ENCODE peak calls at places on chromosomes 5 and 9, in four cellular contexts. H is cardiac muscle cell, T is IMR-90, Y is heart left ventricle. G is an unnamed sample.
A peak's percentile ranks its signal among the peaks of the same experiment; 100 is the strongest.

GRCh38 chr5:132136906-132137305 is 63.3 kb downstream of the CSF2 start:
- DNase-seq in H (peak; percentile 91), Y (no peak), T (peak; percentile 88), G (peak; percentile 44)

GRCh38 chr5:33854733-33855151 is 37.0 kb downstream of the ADAMTS12 start:
- DNase-seq in Y (no peak), H (peak; percentile 95), T (peak; percentile 82), G (no peak)

GRCh38 chr5:41649659-41650058 is 139.3 kb upstream of the PLCXD3 start:
- DNase-seq in Y (no peak), H (peak; percentile 49), T (peak; percentile 80), G (no peak)

GRCh38 chr5:132830436-132831094 is at the start of gene SHROOM1:
- DNase-seq in H (peak; percentile 66), T (peak; percentile 27), Y (peak; percentile 77), G (no peak)

GRCh38 chr5:141604318-141604717 is 14.5 kb downstream of the DIAPH1 start:
- DNase-seq in H (peak; percentile 89), T (peak; percentile 94), Y (peak; percentile 59), G (peak; percentile 70)

GRCh38 chr5:172820046-172820767 is 13.8 kb upstream of the ERGIC1 start:
- DNase-seq in H (peak; percentile 81), T (peak; percentile 89), Y (no peak), G (no peak)

GRCh38 chr5:138979684-138980275 is 104.6 kb upstream of the LRRTM2 start:
- DNase-seq in T (no peak), H (peak; percentile 14), Y (no peak), G (no peak)

GRCh38 chr5:154970759-154971158 is 29.9 kb downstream of the MRPL22 start:
- DNase-seq in Y (no peak), T (peak; percentile 52), H (peak; percentile 14), G (no peak)

GRCh38 chr5:78993165-78993564 is 8.1 kb upstream of the ARSB start:
- DNase-seq in Y (no peak), H (no peak), T (no peak), G (no peak)

GRCh38 chr9:136646827-136647711 is 15.6 kb upstream of the EGFL7 start:
- DNase-seq in Y (peak; percentile 55), H (no peak), T (no peak), G (no peak)

GRCh38 chr5:138542120-138542955 is 698 bp downstream of the ETF1 start:
- DNase-seq in H (peak; percentile 14), T (peak; percentile 11), Y (no peak), G (no peak)

GRCh38 chr5:65902104-65902503 is 24.3 kb upstream of the ERBIN start:
- DNase-seq in Y (no peak), H (no peak), T (no peak), G (no peak)

GRCh38 chr5:10601246-10602030 is 37.6 kb downstream of the ANKRD33B start:
- DNase-seq in Y (peak; percentile 90), H (peak; percentile 93), T (peak; percentile 91), G (peak; percentile 93)

GRCh38 chr9:16871358-16872151 is 1.1 kb upstream of the BNC2 start:
- DNase-seq in T (peak; percentile 88), Y (peak; percentile 63), H (peak; percentile 87), G (peak; percentile 61)

GRCh38 chr5:42924686-42925085 is 113.0 kb upstream of the SELENOP start:
- DNase-seq in Y (no peak), T (no peak), H (no peak), G (no peak)

GRCh38 chr5:42924226-42924625 is 112.5 kb upstream of the SELENOP start:
- DNase-seq in H (no peak), Y (no peak), T (no peak), G (no peak)

GRCh38 chr5:42929871-42930270 is 110.2 kb downstream of the ANXA2R start:
- DNase-seq in T (peak; percentile 52), Y (no peak), H (peak; percentile 52), G (no peak)

GRCh38 chr5:42930934-42931333 is 109.2 kb downstream of the ANXA2R start:
- DNase-seq in T (peak; percentile 18), H (peak; percentile 33), Y (no peak), G (no peak)

GRCh38 chr5:42927730-42928129 is 112.4 kb downstream of the ANXA2R start:
- DNase-seq in H (no peak), Y (no peak), T (no peak), G (no peak)
- TF ChIP-seq CTCF in H (no peak), Y (no peak), T (no peak), G (no peak)

DNA sequence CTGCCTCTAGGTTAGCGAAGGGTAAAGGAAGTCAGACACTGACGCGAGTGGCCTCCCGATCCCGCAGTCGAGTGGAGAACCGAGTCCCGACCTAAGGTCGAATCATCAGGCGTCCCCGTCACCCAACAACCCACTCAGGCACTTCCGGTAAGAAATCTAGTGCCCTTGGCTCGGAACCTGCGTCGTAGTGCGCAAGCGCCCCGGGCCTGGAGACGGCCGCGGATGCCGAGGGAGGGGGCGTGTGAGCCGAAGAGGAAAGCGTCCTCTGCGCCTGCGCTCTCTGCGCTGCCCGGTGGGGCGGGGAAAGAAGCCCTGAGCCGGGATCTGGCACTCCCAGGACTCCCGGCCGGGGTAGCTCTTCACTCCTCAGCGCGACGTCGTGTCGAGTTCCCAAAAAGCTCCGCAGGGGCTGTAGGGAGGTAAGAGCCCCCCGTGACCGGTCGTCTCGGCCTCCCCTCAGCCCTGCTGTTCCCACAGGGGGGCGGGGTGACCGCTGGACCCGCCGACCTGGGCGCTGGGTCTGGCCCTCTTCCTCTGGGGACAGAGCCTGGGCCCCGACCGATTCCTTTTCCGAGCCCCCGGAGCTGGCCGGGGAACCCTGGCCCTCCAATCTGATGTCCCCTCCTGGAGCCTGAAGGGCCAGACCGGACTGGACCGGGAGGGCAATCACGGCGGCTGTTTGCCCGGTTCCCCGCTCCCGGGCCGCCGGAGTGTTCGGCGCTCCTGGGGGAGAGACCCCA is at the start of gene ZFYVE16:
- DNase-seq in T (peak; percentile 96), Y (peak; percentile 99), H (peak; percentile 98), G (peak; percentile 94)
- TF ChIP-seq CTCF in T (peak; percentile 30), Y (peak; percentile 42), H (peak; percentile 15), G (no peak)

GRCh38 chr5:57383093-57383861 is 99.3 kb downstream of the ACTBL2 start:
- DNase-seq in H (peak; percentile 90), Y (no peak), T (peak; percentile 99), G (peak; percentile 69)
- TF ChIP-seq CTCF in H (peak; percentile 39), Y (no peak), T (peak; percentile 59), G (peak; percentile 61)

GRCh38 chr9:96218821-96219614 is 83.0 kb downstream of the HSD17B3 start:
- DNase-seq in Y (no peak), H (peak; percentile 21), T (no peak), G (no peak)

GRCh38 chr9:96217358-96217755 is 84.6 kb downstream of the HSD17B3 start:
- DNase-seq in T (no peak), H (peak; percentile 61), Y (peak; percentile 37), G (no peak)

GRCh38 chr9:96219615-96220257 is 82.2 kb downstream of the HSD17B3 start:
- DNase-seq in H (peak; percentile 63), T (no peak), Y (peak; percentile 52), G (no peak)

GRCh38 chr9:96217756-96218693 is 84.0 kb downstream of the HSD17B3 start:
- DNase-seq in Y (peak; percentile 81), T (peak; percentile 30), H (peak; percentile 84), G (peak; percentile 11)

DNA sequence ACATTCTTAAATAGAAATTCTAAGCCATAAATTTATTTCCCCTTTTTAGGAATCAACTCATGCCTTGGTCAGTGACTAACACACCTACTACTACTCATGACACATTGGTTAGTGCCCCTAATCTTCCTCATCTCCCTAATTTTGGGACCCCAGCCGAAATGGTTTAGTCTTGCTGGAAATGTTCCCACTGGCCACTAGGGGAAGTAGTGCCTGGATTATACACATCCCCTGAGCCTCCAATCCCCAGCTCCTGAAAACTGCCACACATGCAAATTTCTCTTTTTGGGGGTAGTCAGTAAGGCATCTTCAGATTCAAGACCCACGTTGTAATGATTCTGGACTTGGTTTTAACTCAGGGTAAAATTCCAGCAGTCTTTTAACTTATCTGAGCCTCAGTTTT is 79.8 kb downstream of the HSD17B3 start:
- DNase-seq in Y (no peak), H (peak; percentile 46), T (no peak), G (no peak)
- TF ChIP-seq CTCF in Y (peak; percentile 14), H (peak; percentile 68), T (peak; percentile 43), G (peak; percentile 33)